ENCODE peak calls at places on chromosomes 7 and 10, in ten cellular contexts. One of them, this sample, is unnamed.

GRCh38 chr10:124647421-124648130 is 96.6 kb downstream of the FAM53B start:
- DNase-seq in esophagus squamous epithelium: peak
- DNase-seq in A549: peak
- DNase-seq in suprapubic skin: no peak
- DNase-seq in sigmoid colon: peak
- DNase-seq in uterus: no peak
- DNase-seq in HCT116: peak
- DNase-seq in IMR-90: peak
- DNase-seq in body of pancreas: peak
- DNase-seq in stomach: peak
- DNase-seq in this sample: peak

GRCh38 chr10:81866753-81867152 is 8.2 kb upstream of the NRG3 start:
- DNase-seq in stomach: no peak
- DNase-seq in suprapubic skin: no peak
- DNase-seq in HCT116: no peak
- DNase-seq in sigmoid colon: no peak
- DNase-seq in A549: no peak
- DNase-seq in esophagus squamous epithelium: no peak
- DNase-seq in body of pancreas: no peak
- DNase-seq in uterus: no peak
- DNase-seq in IMR-90: no peak
- DNase-seq in this sample: no peak

GRCh38 chr7:70738486-70738885 is 393.5 kb upstream of the GALNT17 start:
- DNase-seq in HCT116: no peak
- DNase-seq in sigmoid colon: no peak
- DNase-seq in IMR-90: no peak
- DNase-seq in esophagus squamous epithelium: no peak
- DNase-seq in stomach: no peak
- DNase-seq in uterus: no peak
- DNase-seq in A549: no peak
- DNase-seq in body of pancreas: no peak
- DNase-seq in suprapubic skin: no peak
- DNase-seq in this sample: no peak

GRCh38 chr7:33933611-33934281 is 28.4 kb downstream of the BMPER start:
- DNase-seq in body of pancreas: no peak
- DNase-seq in stomach: no peak
- DNase-seq in suprapubic skin: no peak
- DNase-seq in uterus: no peak
- DNase-seq in IMR-90: peak
- DNase-seq in A549: peak
- DNase-seq in sigmoid colon: no peak
- DNase-seq in HCT116: no peak
- DNase-seq in esophagus squamous epithelium: no peak
- DNase-seq in this sample: no peak

GRCh38 chr7:48042216-48042615 is 6.9 kb downstream of the C7orf57 start:
- DNase-seq in body of pancreas: no peak
- DNase-seq in esophagus squamous epithelium: no peak
- DNase-seq in sigmoid colon: no peak
- DNase-seq in suprapubic skin: no peak
- DNase-seq in stomach: no peak
- DNase-seq in HCT116: no peak
- DNase-seq in uterus: no peak
- DNase-seq in IMR-90: peak
- DNase-seq in A549: no peak
- DNase-seq in this sample: no peak

GRCh38 chr10:108597031-108597430 is 1326.3 kb downstream of the XPNPEP1 start:
- DNase-seq in sigmoid colon: no peak
- DNase-seq in esophagus squamous epithelium: no peak
- DNase-seq in A549: no peak
- DNase-seq in HCT116: no peak
- DNase-seq in suprapubic skin: no peak
- DNase-seq in uterus: no peak
- DNase-seq in IMR-90: no peak
- DNase-seq in body of pancreas: no peak
- DNase-seq in stomach: no peak
- DNase-seq in this sample: no peak

GRCh38 chr10:5903563-5903962 is 13.5 kb downstream of the FBH1 start:
- DNase-seq in suprapubic skin: peak
- DNase-seq in sigmoid colon: no peak
- DNase-seq in esophagus squamous epithelium: no peak
- DNase-seq in body of pancreas: no peak
- DNase-seq in A549: no peak
- DNase-seq in HCT116: no peak
- DNase-seq in uterus: no peak
- DNase-seq in IMR-90: no peak
- DNase-seq in stomach: peak
- DNase-seq in this sample: no peak

GRCh38 chr10:116469437-116469836 is 41.8 kb downstream of the PNLIPRP3 start:
- DNase-seq in uterus: no peak
- DNase-seq in sigmoid colon: no peak
- DNase-seq in HCT116: no peak
- DNase-seq in stomach: no peak
- DNase-seq in IMR-90: peak
- DNase-seq in suprapubic skin: no peak
- DNase-seq in A549: no peak
- DNase-seq in body of pancreas: no peak
- DNase-seq in esophagus squamous epithelium: no peak
- DNase-seq in this sample: no peak

GRCh38 chr10:77865585-77866324 is 60.8 kb downstream of the DLG5 start:
- DNase-seq in uterus: no peak
- DNase-seq in HCT116: no peak
- DNase-seq in sigmoid colon: no peak
- DNase-seq in esophagus squamous epithelium: no peak
- DNase-seq in stomach: peak
- DNase-seq in IMR-90: no peak
- DNase-seq in suprapubic skin: no peak
- DNase-seq in body of pancreas: no peak
- DNase-seq in A549: no peak
- DNase-seq in this sample: no peak

GRCh38 chr7:30166841-30167235 is 32.1 kb downstream of the MTURN start:
- DNase-seq in esophagus squamous epithelium: no peak
- DNase-seq in A549: no peak
- DNase-seq in suprapubic skin: no peak
- DNase-seq in uterus: no peak
- DNase-seq in sigmoid colon: no peak
- DNase-seq in IMR-90: no peak
- DNase-seq in stomach: no peak
- DNase-seq in HCT116: no peak
- DNase-seq in body of pancreas: no peak
- DNase-seq in this sample: no peak

GRCh38 chr10:2987185-2987768 is 80.1 kb upstream of the PFKP start:
- DNase-seq in uterus: no peak
- DNase-seq in sigmoid colon: no peak
- DNase-seq in A549: no peak
- DNase-seq in suprapubic skin: no peak
- DNase-seq in stomach: no peak
- DNase-seq in IMR-90: no peak
- DNase-seq in esophagus squamous epithelium: no peak
- DNase-seq in body of pancreas: no peak
- DNase-seq in HCT116: no peak
- DNase-seq in this sample: no peak

DNA sequence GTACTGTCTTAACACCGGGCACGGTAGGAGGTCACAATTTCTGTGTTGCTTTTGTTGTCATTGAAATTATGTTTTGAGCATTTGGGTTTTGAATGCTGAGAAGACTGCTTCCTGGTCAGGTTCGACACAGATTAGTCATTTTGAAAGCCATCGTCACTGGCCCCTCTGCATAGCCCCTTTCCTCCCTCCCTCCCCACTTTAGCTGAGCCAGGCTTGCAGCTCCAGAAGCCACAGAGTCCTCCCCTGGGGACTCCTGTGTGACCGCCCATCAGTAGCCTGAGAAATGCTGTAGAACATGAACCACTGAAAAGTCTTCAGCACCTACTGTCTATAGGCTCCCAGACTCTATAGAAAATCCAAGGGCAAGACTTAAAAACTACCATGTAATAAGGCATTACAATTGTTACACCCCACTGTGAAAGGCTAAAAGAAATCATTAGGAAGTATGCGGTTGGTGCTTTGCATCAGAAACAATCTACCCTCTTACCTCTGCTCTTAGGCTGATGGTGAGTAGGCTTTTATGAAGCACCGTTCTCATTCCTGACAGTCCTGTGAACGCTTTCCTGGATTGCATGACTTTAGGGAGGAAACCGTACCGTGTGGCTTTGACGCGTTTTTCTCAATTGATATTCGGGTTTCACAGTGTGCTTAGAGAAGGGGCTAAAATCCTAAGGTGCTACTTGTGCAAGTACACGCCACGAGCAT is 24.8 kb downstream of the JCAD start:
- DNase-seq in suprapubic skin: no peak
- DNase-seq in stomach: no peak
- DNase-seq in sigmoid colon: no peak
- DNase-seq in A549: no peak
- DNase-seq in esophagus squamous epithelium: no peak
- DNase-seq in uterus: no peak
- DNase-seq in HCT116: no peak
- DNase-seq in IMR-90: no peak
- DNase-seq in body of pancreas: no peak
- DNase-seq in this sample: no peak
- H3K4me3 ChIP-seq in suprapubic skin: no peak
- H3K4me3 ChIP-seq in stomach: no peak
- H3K4me3 ChIP-seq in sigmoid colon: no peak
- H3K4me3 ChIP-seq in A549: no peak
- H3K4me3 ChIP-seq in esophagus squamous epithelium: no peak
- H3K4me3 ChIP-seq in uterus: no peak
- H3K4me3 ChIP-seq in HCT116: no peak
- H3K4me3 ChIP-seq in IMR-90: no peak
- H3K4me3 ChIP-seq in body of pancreas: no peak
- H3K4me3 ChIP-seq in this sample: no peak

DNA sequence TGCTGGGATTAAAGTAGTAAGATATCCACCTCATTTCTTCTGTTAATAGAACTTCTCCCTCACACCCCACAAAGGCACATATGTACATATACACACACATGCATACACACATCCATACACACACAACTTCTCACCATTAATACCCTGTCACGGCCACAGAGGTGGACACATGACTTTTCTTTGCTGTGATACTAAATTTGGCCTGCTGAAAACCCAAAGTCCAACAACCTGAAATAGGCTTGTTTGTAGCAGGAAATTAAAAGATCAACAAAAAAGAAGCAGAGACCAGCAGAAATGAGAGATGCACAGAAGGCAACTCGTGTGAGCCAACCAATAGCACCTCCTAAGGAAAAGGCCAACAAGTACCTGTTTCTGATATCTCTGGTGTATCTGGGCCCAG is 128.7 kb upstream of the PCGF5 start:
- DNase-seq in uterus: no peak
- DNase-seq in body of pancreas: no peak
- DNase-seq in esophagus squamous epithelium: no peak
- DNase-seq in suprapubic skin: no peak
- DNase-seq in IMR-90: no peak
- DNase-seq in stomach: no peak
- DNase-seq in sigmoid colon: no peak
- DNase-seq in HCT116: no peak
- DNase-seq in A549: no peak
- DNase-seq in this sample: no peak
- TF ChIP-seq POLR2A in uterus: no peak
- TF ChIP-seq POLR2A in body of pancreas: no peak
- TF ChIP-seq POLR2A in esophagus squamous epithelium: no peak
- TF ChIP-seq POLR2A in suprapubic skin: no peak
- TF ChIP-seq POLR2A in IMR-90: no peak
- TF ChIP-seq POLR2A in stomach: no peak
- TF ChIP-seq POLR2A in sigmoid colon: no peak
- TF ChIP-seq POLR2A in HCT116: no peak
- TF ChIP-seq POLR2A in A549: no peak
- TF ChIP-seq POLR2A in this sample: no peak

GRCh38 chr7:139242741-139243281 is 11.8 kb downstream of the UBN2 start:
- DNase-seq in suprapubic skin: no peak
- DNase-seq in IMR-90: peak
- DNase-seq in stomach: no peak
- DNase-seq in HCT116: no peak
- DNase-seq in body of pancreas: no peak
- DNase-seq in sigmoid colon: no peak
- DNase-seq in esophagus squamous epithelium: no peak
- DNase-seq in uterus: no peak
- DNase-seq in A549: no peak
- DNase-seq in this sample: no peak

GRCh38 chr7:139246905-139247304 is 15.9 kb downstream of the UBN2 start:
- DNase-seq in stomach: no peak
- DNase-seq in body of pancreas: no peak
- DNase-seq in IMR-90: peak
- DNase-seq in A549: no peak
- DNase-seq in suprapubic skin: no peak
- DNase-seq in uterus: no peak
- DNase-seq in sigmoid colon: no peak
- DNase-seq in esophagus squamous epithelium: no peak
- DNase-seq in HCT116: no peak
- DNase-seq in this sample: no peak

GRCh38 chr7:139246494-139246893 is 15.5 kb downstream of the UBN2 start:
- DNase-seq in HCT116: no peak
- DNase-seq in esophagus squamous epithelium: no peak
- DNase-seq in sigmoid colon: no peak
- DNase-seq in IMR-90: no peak
- DNase-seq in uterus: no peak
- DNase-seq in body of pancreas: no peak
- DNase-seq in A549: no peak
- DNase-seq in suprapubic skin: no peak
- DNase-seq in stomach: no peak
- DNase-seq in this sample: no peak

GRCh38 chr7:139249179-139249822 is 18.3 kb downstream of the UBN2 start:
- DNase-seq in sigmoid colon: no peak
- DNase-seq in suprapubic skin: no peak
- DNase-seq in body of pancreas: no peak
- DNase-seq in A549: no peak
- DNase-seq in HCT116: no peak
- DNase-seq in stomach: no peak
- DNase-seq in esophagus squamous epithelium: no peak
- DNase-seq in uterus: no peak
- DNase-seq in IMR-90: no peak
- DNase-seq in this sample: no peak

DNA sequence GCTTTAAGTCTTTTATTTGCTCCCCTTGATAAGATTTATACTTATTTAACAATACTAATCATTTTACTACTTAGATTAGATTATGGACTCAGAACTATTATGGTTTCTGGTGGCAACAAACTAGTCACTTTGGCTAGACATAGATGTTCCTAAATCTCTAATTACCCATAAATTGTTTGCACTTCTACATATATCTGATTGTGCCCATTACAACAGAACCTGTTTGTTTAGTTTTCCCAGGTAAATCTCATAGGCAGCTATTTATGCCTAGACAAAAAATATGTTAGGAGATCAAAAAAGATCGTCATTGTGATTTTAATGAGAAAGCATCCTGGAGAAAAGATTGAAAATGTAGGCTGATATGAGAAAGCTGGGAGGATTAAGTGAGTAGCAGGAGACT is 14.4 kb downstream of the UBN2 start:
- DNase-seq in suprapubic skin: no peak
- DNase-seq in sigmoid colon: no peak
- DNase-seq in esophagus squamous epithelium: no peak
- DNase-seq in stomach: no peak
- DNase-seq in HCT116: no peak
- DNase-seq in uterus: no peak
- DNase-seq in A549: no peak
- DNase-seq in IMR-90: no peak
- DNase-seq in body of pancreas: no peak
- DNase-seq in this sample: no peak
- H3K27ac ChIP-seq in suprapubic skin: no peak
- H3K27ac ChIP-seq in sigmoid colon: no peak
- H3K27ac ChIP-seq in esophagus squamous epithelium: no peak
- H3K27ac ChIP-seq in stomach: no peak
- H3K27ac ChIP-seq in HCT116: no peak
- H3K27ac ChIP-seq in uterus: no peak
- H3K27ac ChIP-seq in A549: no peak
- H3K27ac ChIP-seq in IMR-90: no peak
- H3K27ac ChIP-seq in body of pancreas: no peak
- H3K27ac ChIP-seq in this sample: no peak

GRCh38 chr10:8070440-8070839 is 16.0 kb downstream of the GATA3 start:
- DNase-seq in esophagus squamous epithelium: no peak
- DNase-seq in suprapubic skin: no peak
- DNase-seq in A549: no peak
- DNase-seq in uterus: no peak
- DNase-seq in body of pancreas: no peak
- DNase-seq in stomach: no peak
- DNase-seq in HCT116: no peak
- DNase-seq in sigmoid colon: peak
- DNase-seq in IMR-90: no peak
- DNase-seq in this sample: no peak
- H3K4me3 ChIP-seq in esophagus squamous epithelium: no peak
- H3K4me3 ChIP-seq in suprapubic skin: no peak
- H3K4me3 ChIP-seq in A549: no peak
- H3K4me3 ChIP-seq in uterus: no peak
- H3K4me3 ChIP-seq in body of pancreas: no peak
- H3K4me3 ChIP-seq in stomach: no peak
- H3K4me3 ChIP-seq in HCT116: no peak
- H3K4me3 ChIP-seq in sigmoid colon: no peak
- H3K4me3 ChIP-seq in IMR-90: no peak
- H3K4me3 ChIP-seq in this sample: no peak